ENCODE peak calls at places on chromosomes 12 and 14, in ten cellular contexts. A, E, F, U, G, O, K, C, I and N are unnamed samples.

GRCh38 chr12:89700191-89700810 is 8.3 kb downstream of the ATP2B1 start:
- DNase-seq in I (no peak), E (no peak), C (peak; percentile 23), G (no peak), O (no peak), A (no peak), F (no peak), K (no peak), U (no peak), N (no peak)

GRCh38 chr12:82740-83139 is 16.2 kb downstream of the IQSEC3 start:
- DNase-seq in A (no peak), F (no peak), K (no peak), I (no peak), G (no peak), O (no peak), E (no peak), C (no peak), U (no peak), N (no peak)

GRCh38 chr12:27009926-27010325 is 4.3 kb downstream of the TM7SF3 start:
- DNase-seq in U (no peak), E (peak; percentile 29), F (no peak), O (no peak), K (no peak), I (no peak), C (no peak), A (no peak), G (no peak), N (no peak)

GRCh38 chr14:37062191-37062803 is 110.1 kb downstream of the SLC25A21 start:
- DNase-seq in K (no peak), F (no peak), A (no peak), C (no peak), G (no peak), I (no peak), U (no peak), O (no peak), E (no peak), N (no peak)

GRCh38 chr12:64039285-64039871 is 182.7 kb downstream of the KICS2 start:
- DNase-seq in I (peak; percentile 23), G (no peak), F (no peak), O (peak; percentile 64), E (no peak), A (no peak), U (no peak), K (no peak), C (peak; percentile 30), N (peak; percentile 20)

GRCh38 chr12:132078190-132078589 is 65.9 kb downstream of the DDX51 start:
- DNase-seq in K (no peak), E (no peak), O (no peak), G (no peak), A (no peak), F (no peak), C (no peak), I (peak; percentile 76), U (no peak), N (no peak)

GRCh38 chr14:50340945-50341344 is 28.8 kb downstream of the DMAC2L start:
- DNase-seq in G (no peak), F (no peak), O (no peak), I (no peak), K (no peak), A (no peak), U (no peak), E (no peak), C (no peak), N (no peak)

GRCh38 chr14:31110872-31111271 is 84.7 kb upstream of the STRN3 start:
- DNase-seq in G (no peak), A (no peak), O (no peak), C (no peak), E (no peak), F (no peak), U (no peak), I (no peak), K (no peak), N (no peak)

GRCh38 chr12:104494137-104494815 is 37.5 kb downstream of the CHST11 start:
- DNase-seq in G (no peak), I (no peak), E (peak; percentile 92), U (no peak), O (no peak), F (no peak), K (no peak), C (no peak), A (no peak), N (no peak)

GRCh38 chr14:100747021-100747586 is 20.4 kb downstream of the DLK1 start:
- DNase-seq in I (peak; percentile 68), C (peak; percentile 96), K (no peak), G (no peak), A (peak; percentile 55), E (no peak), U (peak; percentile 45), O (no peak), F (no peak), N (peak; percentile 84)

GRCh38 chr14:95098984-95099599 is 58.2 kb downstream of the DICER1 start:
- DNase-seq in C (peak; percentile 64), G (no peak), F (peak; percentile 57), K (peak; percentile 54), E (peak; percentile 59), U (peak; percentile 40), I (peak; percentile 7), O (peak; percentile 63), A (peak; percentile 54), N (peak; percentile 72)

GRCh38 chr12:132084681-132085635 is 59.2 kb downstream of the DDX51 start:
- DNase-seq in C (peak; percentile 84), A (peak; percentile 76), O (peak; percentile 63), I (no peak), U (no peak), F (peak; percentile 73), E (peak; percentile 58), K (peak; percentile 71), G (peak; percentile 84), N (peak; percentile 53)

GRCh38 chr14:104639889-104640548 is 35.4 kb upstream of the TMEM179 start:
- DNase-seq in O (peak; percentile 72), I (no peak), F (peak; percentile 62), K (peak; percentile 57), A (peak; percentile 51), E (peak; percentile 46), G (no peak), C (peak; percentile 59), U (peak; percentile 27), N (peak; percentile 53)

GRCh38 chr12:69345742-69346141 is 2.4 kb upstream of the LYZ start:
- DNase-seq in I (no peak), U (no peak), K (no peak), F (no peak), E (no peak), A (no peak), O (no peak), C (no peak), G (no peak), N (no peak)

GRCh38 chr12:94793191-94793595 is 142.8 kb upstream of the TMCC3 start:
- DNase-seq in K (no peak), A (no peak), C (no peak), G (no peak), I (no peak), E (peak; percentile 58), O (no peak), U (no peak), F (no peak), N (no peak)
- H3K27me3 ChIP-seq in K (peaks cover 23% of the 10 kb centered on the region), A (no peaks in the 10 kb centered on the region), C (peaks cover 15% of the 10 kb centered on the region), G (no peaks in the 10 kb centered on the region), I (peaks cover 5% of the 10 kb centered on the region), E (no peaks in the 10 kb centered on the region), O (no peaks in the 10 kb centered on the region), U (no peaks in the 10 kb centered on the region), F (no peaks in the 10 kb centered on the region), N (no peaks in the 10 kb centered on the region)

GRCh38 chr14:69909831-69910550 is 30.8 kb downstream of the SMOC1 start:
- DNase-seq in G (no peak), U (no peak), I (no peak), K (no peak), C (no peak), E (no peak), O (no peak), F (no peak), A (no peak), N (no peak)

GRCh38 chr14:69916396-69916795 is 37.2 kb downstream of the SMOC1 start:
- DNase-seq in I (no peak), A (no peak), K (no peak), C (no peak), O (no peak), E (no peak), G (no peak), F (no peak), U (no peak), N (no peak)

GRCh38 chr14:69910871-69911270 is 31.7 kb downstream of the SMOC1 start:
- DNase-seq in A (no peak), G (no peak), I (no peak), F (no peak), E (no peak), U (no peak), O (no peak), K (no peak), C (no peak), N (no peak)

GRCh38 chr14:69917287-69917686 is 38.1 kb downstream of the SMOC1 start:
- DNase-seq in E (no peak), F (no peak), A (no peak), I (no peak), C (no peak), O (no peak), U (no peak), G (no peak), K (no peak), N (no peak)

GRCh38 chr14:69913686-69914085 is 34.5 kb downstream of the SMOC1 start:
- DNase-seq in K (no peak), O (no peak), F (no peak), E (no peak), I (no peak), C (no peak), A (no peak), G (no peak), U (no peak), N (no peak)
- H3K27me3 ChIP-seq in K (peaks cover 38% of the 10 kb centered on the region), O (no peaks in the 10 kb centered on the region), F (peaks cover 22% of the 10 kb centered on the region), E (peaks cover 3% of the 10 kb centered on the region), I (peaks cover 2% of the 10 kb centered on the region), C (no peaks in the 10 kb centered on the region), A (peaks cover 3% of the 10 kb centered on the region), G (no peaks in the 10 kb centered on the region), U (peaks cover 54% of the 10 kb centered on the region), N (no peaks in the 10 kb centered on the region)

DNA sequence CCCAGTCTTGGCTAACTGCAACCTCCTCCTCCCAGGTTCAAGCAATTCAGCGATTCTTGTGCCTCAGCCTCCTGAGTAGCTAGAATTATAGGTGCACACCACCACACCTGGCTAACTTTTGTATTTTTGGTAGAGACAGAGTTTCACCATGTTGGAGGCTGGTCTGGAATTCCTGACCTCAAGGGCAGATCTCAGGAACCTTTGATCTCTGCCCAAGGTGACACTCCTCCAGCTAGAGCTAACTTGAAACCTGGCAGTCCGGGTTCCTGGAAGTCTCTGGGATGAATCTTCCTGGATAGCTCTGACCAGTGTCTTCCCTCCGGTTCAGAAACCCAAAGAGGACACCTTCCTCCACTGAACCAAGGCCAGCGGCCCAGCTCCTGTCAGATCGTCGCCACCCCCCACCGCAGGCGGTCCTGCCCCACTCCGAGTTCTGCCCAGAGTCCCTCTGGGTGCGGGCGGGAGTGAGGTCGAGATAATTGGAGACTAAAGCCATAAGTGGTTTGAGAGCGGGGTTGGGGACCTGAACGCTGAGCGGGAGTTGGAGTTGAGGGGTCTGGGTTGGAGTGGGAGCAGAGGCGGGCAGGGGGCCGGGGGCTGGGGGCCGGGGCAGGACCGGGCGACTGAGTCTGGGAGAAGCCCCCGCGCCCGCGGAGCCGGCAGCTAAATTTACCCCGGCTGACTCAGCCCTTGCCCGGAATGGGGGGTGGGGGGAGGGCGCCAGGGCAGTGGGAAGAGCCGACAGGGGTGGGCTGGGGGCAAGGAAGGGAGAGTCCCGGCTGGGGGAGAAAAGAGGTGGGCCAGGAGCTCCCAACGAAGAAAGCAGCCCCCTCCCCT is 4.7 kb downstream of the DDN start:
- DNase-seq in G (no peak), K (no peak), U (no peak), I (no peak), F (no peak), C (no peak), O (no peak), E (no peak), A (no peak), N (no peak)
- H3K27me3 ChIP-seq in G (peaks cover 71% of the 10 kb centered on the region), K (peaks cover 83% of the 10 kb centered on the region), U (no peaks in the 10 kb centered on the region), I (peaks cover 36% of the 10 kb centered on the region), F (peaks cover 64% of the 10 kb centered on the region), C (peaks cover 68% of the 10 kb centered on the region), O (peaks cover 54% of the 10 kb centered on the region), E (peaks cover 24% of the 10 kb centered on the region), A (peaks cover 7% of the 10 kb centered on the region), N (peaks cover 2% of the 10 kb centered on the region)

GRCh38 chr14:24458736-24459135 is 16.2 kb upstream of the SDR39U1 start:
- DNase-seq in F (no peak), O (no peak), I (no peak), A (no peak), C (no peak), G (no peak), E (no peak), U (no peak), K (no peak), N (no peak)
- H3K27me3 ChIP-seq in F (no peaks in the 10 kb centered on the region), O (no peaks in the 10 kb centered on the region), I (no peaks in the 10 kb centered on the region), A (no peaks in the 10 kb centered on the region), C (no peaks in the 10 kb centered on the region), G (no peaks in the 10 kb centered on the region), E (peaks cover 2% of the 10 kb centered on the region), U (no peaks in the 10 kb centered on the region), K (no peaks in the 10 kb centered on the region), N (no peaks in the 10 kb centered on the region)